ENCODE peak calls at places on chromosomes 7 and 10, in seven cellular contexts. M is lower lobe of right lung; R is GM23248; Q is H1; I is CD8-positive, alpha-beta memory T cell; N is esophagus squamous epithelium; X is testis. L is an unnamed sample.
A peak's percentile ranks its signal among the peaks of the same experiment; 100 is the strongest.

GRCh38 chr10:133372507-133372906 is 647 bp downstream of the ECHS1 start:
- DNase-seq in R (no peak), Q (no peak), M (peak; percentile 55), X (no peak), N (no peak), I (no peak), L (peak; percentile 48)

GRCh38 chr10:47166405-47166777 is 133.6 kb upstream of the GDF10 start:
- DNase-seq in N (no peak), R (no peak), M (no peak), X (peak; percentile 17), Q (no peak), I (no peak), L (no peak)

GRCh38 chr7:128961030-128961659 is 23.4 kb downstream of the IRF5 start:
- DNase-seq in R (peak; percentile 28), X (no peak), Q (no peak), I (no peak), N (no peak), M (no peak), L (no peak)

GRCh38 chr10:13865758-13866491 is 279.2 kb downstream of the PRPF18 start:
- DNase-seq in R (peak; percentile 64), X (no peak), Q (peak; percentile 51), M (no peak), I (no peak), N (no peak), L (no peak)

GRCh38 chr10:79910344-79910743 is 38.6 kb downstream of the SFTPD start:
- DNase-seq in M (no peak), N (no peak), I (no peak), Q (no peak), X (no peak), R (no peak), L (no peak)

GRCh38 chr7:4479367-4480039 is 202.6 kb upstream of the FOXK1 start:
- DNase-seq in I (no peak), N (no peak), R (peak; percentile 32), X (peak; percentile 50), Q (peak; percentile 41), M (no peak), L (no peak)

GRCh38 chr10:3046941-3047621 is 20.3 kb upstream of the PFKP start:
- DNase-seq in M (no peak), N (no peak), Q (no peak), I (no peak), R (no peak), X (no peak), L (no peak)

GRCh38 chr7:63900394-63901203 is 98.0 kb upstream of the ZNF722 start:
- DNase-seq in Q (no peak), M (peak; percentile 95), X (peak; percentile 99), R (peak; percentile 74), I (peak; percentile 94), N (peak; percentile 70), L (peak; percentile 97)

GRCh38 chr10:17214486-17214885 is 13.0 kb upstream of the TRDMT1 start:
- DNase-seq in R (peak; percentile 66), I (no peak), N (no peak), X (no peak), Q (no peak), M (no peak), L (no peak)

GRCh38 chr10:18689498-18689897 is 30.3 kb downstream of the ARL5B start:
- DNase-seq in N (no peak), M (no peak), X (no peak), Q (no peak), I (no peak), R (peak; percentile 65), L (no peak)

GRCh38 chr7:55211721-55212120 is 153.4 kb upstream of the LANCL2 start:
- DNase-seq in M (no peak), I (no peak), R (no peak), N (no peak), X (no peak), Q (no peak), L (no peak)

GRCh38 chr10:72821606-72822005 is 71.9 kb upstream of the OIT3 start:
- DNase-seq in M (no peak), I (no peak), N (no peak), Q (no peak), X (no peak), R (no peak), L (no peak)

GRCh38 chr10:178208-178607 is 43.0 kb downstream of the ZMYND11 start:
- DNase-seq in X (no peak), R (peak; percentile 65), Q (no peak), M (no peak), I (peak; percentile 2), N (no peak), L (no peak)

GRCh38 chr7:94089806-94090205 is 85.7 kb upstream of the BET1 start:
- DNase-seq in Q (no peak), N (no peak), M (no peak), I (no peak), X (no peak), R (no peak), L (no peak)

GRCh38 chr7:155190608-155191536 is 106.8 kb upstream of the INSIG1 start:
- DNase-seq in Q (no peak), M (peak; percentile 72), I (peak; percentile 37), X (peak; percentile 73), R (peak; percentile 73), N (no peak), L (no peak)

GRCh38 chr7:121288894-121289293 is 39.9 kb upstream of the WNT16 start:
- DNase-seq in M (no peak), R (peak; percentile 72), Q (no peak), I (no peak), X (no peak), N (no peak), L (no peak)

GRCh38 chr7:140308060-140308459 is 90.3 kb downstream of the SLC37A3 start:
- DNase-seq in M (no peak), Q (no peak), X (no peak), N (no peak), I (no peak), R (no peak), L (no peak)

GRCh38 chr7:43307522-43307921 is 195.1 kb downstream of the HECW1 start:
- DNase-seq in R (no peak), X (no peak), Q (no peak), M (no peak), N (no peak), I (no peak), L (no peak)

GRCh38 chr10:50937230-50937907 is 51.9 kb upstream of the A1CF start:
- DNase-seq in N (no peak), R (peak; percentile 76), X (no peak), I (no peak), Q (no peak), M (no peak), L (no peak)

GRCh38 chr7:22390512-22390911 is 33.6 kb upstream of the RAPGEF5 start:
- DNase-seq in I (no peak), R (no peak), X (no peak), Q (no peak), M (no peak), N (no peak), L (no peak)

GRCh38 chr7:22386865-22387264 is 29.9 kb upstream of the RAPGEF5 start:
- DNase-seq in Q (no peak), X (no peak), I (no peak), N (no peak), M (no peak), R (no peak), L (no peak)

GRCh38 chr7:22387583-22387982 is 30.6 kb upstream of the RAPGEF5 start:
- DNase-seq in N (no peak), M (no peak), R (peak; percentile 82), Q (no peak), X (peak; percentile 64), I (no peak), L (no peak)

GRCh38 chr7:22386206-22386858 is 29.4 kb upstream of the RAPGEF5 start:
- DNase-seq in Q (no peak), M (no peak), I (no peak), R (no peak), X (no peak), N (no peak), L (no peak)

DNA sequence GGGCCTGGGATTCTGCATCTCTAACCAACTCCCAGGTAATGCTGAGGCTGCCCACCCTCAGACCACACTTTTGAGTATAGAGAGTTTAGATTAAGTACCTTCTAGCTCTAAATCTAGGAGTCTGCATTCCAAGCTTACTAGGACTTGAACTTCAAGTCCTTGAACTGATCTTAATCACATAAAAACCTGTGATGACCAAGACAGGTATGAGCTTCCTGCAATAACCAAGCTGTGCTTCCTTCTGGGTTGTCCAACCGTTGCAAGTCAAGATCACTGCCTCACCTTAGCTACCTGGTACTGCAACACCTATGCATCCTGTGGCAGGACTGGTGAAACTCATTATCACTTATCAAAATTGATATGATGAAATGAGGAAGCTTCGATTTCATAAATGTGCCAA is 32.9 kb upstream of the RAPGEF5 start:
- DNase-seq in I (no peak), M (no peak), R (no peak), N (no peak), Q (no peak), X (no peak), L (no peak)
- H3K27ac ChIP-seq in I (no peak overlapping the region), M (no peak overlapping the region), R (no peak overlapping the region), N (no peak overlapping the region), Q (no peak overlapping the region), X (no peak overlapping the region), L (no peak overlapping the region)

DNA sequence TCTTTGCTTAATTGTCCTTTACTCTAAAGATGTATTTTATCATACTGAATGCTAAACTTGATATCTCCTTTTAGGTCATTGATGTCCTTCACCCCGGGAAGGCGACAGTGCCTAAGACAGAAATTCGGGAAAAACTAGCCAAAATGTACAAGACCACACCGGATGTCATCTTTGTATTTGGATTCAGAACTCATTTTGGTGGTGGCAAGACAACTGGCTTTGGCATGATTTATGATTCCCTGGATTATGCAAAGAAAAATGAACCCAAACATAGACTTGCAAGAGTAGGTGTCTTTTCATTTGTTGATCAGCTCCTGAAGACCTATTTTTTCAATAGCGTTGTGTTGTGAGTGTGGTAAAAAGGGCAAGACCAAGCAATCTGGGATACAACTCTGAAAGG is 1.8 kb downstream of the RPS24 start:
- DNase-seq in R (no peak), Q (no peak), I (no peak), N (no peak), X (no peak), M (no peak), L (no peak)
- H3K4me1 ChIP-seq in R (peaks cover 32% of the 10 kb centered on the region), Q (peaks cover 13% of the 10 kb centered on the region), I (peaks cover 47% of the 10 kb centered on the region), N (peaks cover 14% of the 10 kb centered on the region), X (peaks cover 15% of the 10 kb centered on the region), M (peaks cover 57% of the 10 kb centered on the region), L (no peaks in the 10 kb centered on the region)

GRCh38 chr7:951881-952547 is 2.5 kb downstream of the ADAP1 start:
- DNase-seq in X (no peak), I (no peak), N (no peak), Q (no peak), M (peak; percentile 45), R (no peak), L (no peak)

GRCh38 chr7:956031-956430 is 1.6 kb upstream of the ADAP1 start:
- DNase-seq in X (no peak), N (no peak), Q (no peak), M (peak; percentile 34), I (no peak), R (no peak), L (peak; percentile 20)

GRCh38 chr7:953547-954327 is 743 bp downstream of the ADAP1 start:
- DNase-seq in N (no peak), R (peak; percentile 57), X (peak; percentile 50), M (peak; percentile 86), Q (no peak), I (no peak), L (peak; percentile 86)

GRCh38 chr7:952548-953441 is 1.7 kb downstream of the ADAP1 start:
- DNase-seq in Q (no peak), R (no peak), N (no peak), M (peak; percentile 43), X (no peak), I (no peak), L (no peak)

GRCh38 chr7:954330-955238 is at the start of gene ADAP1:
- DNase-seq in I (peak; percentile 62), M (peak; percentile 76), N (no peak), R (peak; percentile 58), X (no peak), Q (no peak), L (peak; percentile 41)
- H3K27ac ChIP-seq in I (no peak within 1 kb of the TSS), M (peak within 1 kb of the TSS; percentile 76), N (peak within 1 kb of the TSS; percentile 74), R (no peak within 1 kb of the TSS), X (no peak within 1 kb of the TSS), Q (no peak within 1 kb of the TSS), L (no peak within 1 kb of the TSS)

GRCh38 chr7:131026297-131027003 is 292.4 kb upstream of the KLF14 start:
- DNase-seq in M (no peak), I (no peak), Q (no peak), R (peak; percentile 95), X (no peak), N (no peak), L (no peak)
- H3K4me1 ChIP-seq in M (peaks cover 74% of the 10 kb centered on the region), I (peaks cover 75% of the 10 kb centered on the region), Q (no peaks in the 10 kb centered on the region), R (peaks cover 34% of the 10 kb centered on the region), X (peaks cover 30% of the 10 kb centered on the region), N (no peaks in the 10 kb centered on the region), L (peaks cover 14% of the 10 kb centered on the region)